ENCODE peak calls at places on chromosomes 11 and 22, in six cellular contexts. X is body of pancreas, S is fibroblast of pulmonary artery, I is fibroblast of lung, G is IMR-90, F is lung. Q is an unnamed sample.

GRCh38 chr11:26780686-26781085 is 58.8 kb upstream of the SLC5A12 start:
- DNase-seq in X (no peak), S (no peak), I (no peak), G (peak), F (no peak), Q (no peak)

GRCh38 chr11:64183890-64184289 is 2.1 kb upstream of the STIP1 start:
- DNase-seq in X (no peak), S (no peak), I (no peak), G (no peak), F (no peak), Q (no peak)

GRCh38 chr11:47552086-47552580 is 799 bp downstream of the CELF1 start:
- DNase-seq in X (no peak), S (peak), I (peak), G (peak), F (no peak), Q (peak)

GRCh38 chr11:68687986-68688385 is 3.6 kb downstream of the GAL start:
- DNase-seq in X (no peak), S (no peak), I (no peak), G (no peak), F (no peak), Q (peak)

GRCh38 chr11:117316197-117316961 is at the start of gene BACE1:
- DNase-seq in X (peak), S (peak), I (peak), G (peak), F (peak), Q (peak)

GRCh38 chr11:23976776-23977380 is 520.0 kb upstream of the LUZP2 start:
- DNase-seq in X (no peak), S (peak), I (peak), G (peak), F (no peak), Q (no peak)

GRCh38 chr22:25824828-25825474 is 83.0 kb downstream of the MYO18B start:
- DNase-seq in X (no peak), S (no peak), I (no peak), G (no peak), F (no peak), Q (peak)

GRCh38 chr22:49726022-49726681 is 101.5 kb downstream of the BRD1 start:
- DNase-seq in X (no peak), S (no peak), I (no peak), G (no peak), F (no peak), Q (no peak)

GRCh38 chr11:65279713-65280459 is 18.1 kb downstream of the POLA2 start:
- DNase-seq in X (no peak), S (peak), I (peak), G (peak), F (no peak), Q (no peak)

GRCh38 chr22:33314316-33314715 is 256.1 kb upstream of the SYN3 start:
- DNase-seq in X (no peak), S (no peak), I (no peak), G (no peak), F (no peak), Q (no peak)

GRCh38 chr11:130897262-130898182 is 18.8 kb downstream of the SNX19 start:
- DNase-seq in X (peak), S (peak), I (peak), G (peak), F (peak), Q (no peak)

GRCh38 chr11:30488304-30488998 is 97.7 kb downstream of the MPPED2 start:
- DNase-seq in X (peak), S (peak), I (peak), G (peak), F (peak), Q (no peak)

GRCh38 chr11:19432370-19433163 is 191.8 kb upstream of the E2F8 start:
- DNase-seq in X (no peak), S (peak), I (peak), G (peak), F (no peak), Q (no peak)

GRCh38 chr11:47616726-47617416 is 22.7 kb upstream of the C1QTNF4 start:
- DNase-seq in X (peak), S (peak), I (peak), G (peak), F (peak), Q (peak)

GRCh38 chr11:44606472-44606871 is 41.0 kb downstream of the CD82 start:
- DNase-seq in X (no peak), S (no peak), I (no peak), G (no peak), F (no peak), Q (no peak)

GRCh38 chr11:15101072-15101701 is 13.5 kb upstream of the INSC start:
- DNase-seq in X (peak), S (peak), I (peak), G (peak), F (peak), Q (peak)

GRCh38 chr22:46428602-46429326 is 93.2 kb downstream of the TRMU start:
- DNase-seq in X (no peak), S (no peak), I (no peak), G (no peak), F (no peak), Q (no peak)

GRCh38 chr22:44261164-44261860 is 51.4 kb downstream of the SHISAL1 start:
- DNase-seq in X (no peak), S (no peak), I (no peak), G (no peak), F (no peak), Q (no peak)
- TF ChIP-seq CTCF in X (no peak), S (no peak), I (no peak), G (no peak), F (no peak), Q (no peak)

DNA sequence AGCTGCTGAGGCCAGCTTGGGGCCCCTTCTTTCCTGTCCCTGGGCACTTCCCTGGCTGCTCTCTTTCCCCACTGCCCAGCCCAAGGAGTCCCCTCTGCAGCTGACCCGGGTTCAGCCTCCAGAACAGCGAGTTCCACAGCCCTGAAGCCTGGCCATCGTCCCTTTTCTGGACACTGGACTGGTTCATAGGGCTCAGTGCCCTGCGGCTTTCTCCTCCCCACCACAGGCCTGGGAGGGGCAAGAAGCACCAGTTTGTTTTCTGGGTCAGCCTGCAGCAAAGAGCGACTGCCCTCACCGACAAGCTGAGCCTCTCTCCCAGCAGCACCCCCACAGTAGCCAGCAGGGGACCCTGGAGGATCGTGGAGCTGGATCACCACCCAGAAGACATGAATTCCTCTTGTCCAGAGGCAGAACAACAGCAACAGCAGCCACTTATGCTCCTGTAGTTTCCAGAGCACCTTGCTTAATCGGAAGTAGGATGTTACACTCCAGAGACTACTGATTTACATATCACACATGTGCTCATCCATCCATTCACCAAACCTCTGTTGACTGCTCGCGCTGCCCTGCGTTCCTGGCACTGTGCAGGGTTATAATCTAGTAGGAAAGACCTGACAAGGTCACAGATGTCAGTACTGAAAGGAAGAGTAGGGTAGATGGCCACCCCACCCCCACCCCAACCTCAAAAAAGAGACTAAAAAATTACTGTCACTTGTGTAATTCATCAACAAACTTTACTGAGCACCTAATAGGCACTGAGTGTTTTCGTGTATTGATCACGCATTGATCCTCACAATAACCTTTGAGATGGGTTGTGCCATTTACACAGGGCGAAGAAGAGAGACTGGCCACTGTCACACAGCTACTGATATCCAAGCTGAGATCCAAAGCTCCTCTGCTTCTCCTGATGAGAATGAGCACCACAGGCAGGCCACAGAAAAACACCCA is 13.0 kb upstream of the CXCR5 start:
- DNase-seq in X (peak), S (peak), I (peak), G (peak), F (peak), Q (no peak)
- TF ChIP-seq CTCF in X (no peak), S (peak), I (peak), G (peak), F (no peak), Q (no peak)

DNA sequence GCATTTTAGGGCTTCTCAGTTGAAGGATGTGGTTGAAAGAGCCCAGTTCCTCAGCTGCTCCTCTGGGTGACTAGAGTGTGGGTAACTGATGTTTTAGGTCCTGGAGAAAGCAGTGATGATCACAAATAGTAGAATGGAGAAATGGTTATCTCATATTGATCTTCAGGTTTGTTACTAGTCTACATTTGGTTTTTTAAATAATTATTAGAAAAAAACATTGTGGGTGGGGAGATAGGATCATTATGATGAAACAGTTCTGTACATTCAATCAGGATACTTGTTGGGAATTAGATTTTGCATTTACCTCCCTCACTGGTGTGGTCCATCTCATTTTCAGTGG is 24.9 kb downstream of the SREBF2 start:
- DNase-seq in X (no peak), S (no peak), I (no peak), G (no peak), F (no peak), Q (no peak)
- TF ChIP-seq CTCF in X (no peak), S (no peak), I (no peak), G (no peak), F (no peak), Q (peak)

GRCh38 chr11:109859325-109859724 is 233.9 kb upstream of the ZC3H12C start:
- DNase-seq in X (no peak), S (peak), I (peak), G (peak), F (no peak), Q (no peak)

GRCh38 chr11:109854696-109855095 is 238.5 kb upstream of the ZC3H12C start:
- DNase-seq in X (no peak), S (no peak), I (no peak), G (no peak), F (no peak), Q (no peak)

GRCh38 chr11:109856958-109857357 is 236.2 kb upstream of the ZC3H12C start:
- DNase-seq in X (no peak), S (no peak), I (no peak), G (peak), F (no peak), Q (no peak)

GRCh38 chr11:109857637-109858036 is 235.6 kb upstream of the ZC3H12C start:
- DNase-seq in X (no peak), S (no peak), I (no peak), G (no peak), F (no peak), Q (no peak)

DNA sequence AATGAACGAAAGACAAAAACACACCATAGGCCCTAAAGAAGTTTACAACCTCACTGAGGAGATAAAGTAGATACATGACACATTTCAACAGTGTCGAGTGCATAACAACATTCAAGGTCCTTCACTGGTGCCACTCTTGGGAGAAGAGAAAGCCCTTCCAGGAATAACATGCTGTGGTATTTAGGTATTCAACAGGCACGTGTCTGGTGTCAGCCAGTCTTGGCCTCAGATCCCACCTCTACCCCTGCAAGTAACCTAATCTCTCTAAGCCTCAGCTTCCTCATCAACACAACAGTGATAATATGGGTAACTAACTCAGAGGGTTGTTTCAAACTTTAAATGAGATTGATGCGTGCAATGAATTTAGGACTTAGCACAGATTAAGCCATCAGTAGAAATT is 235.0 kb upstream of the ZC3H12C start:
- DNase-seq in X (no peak), S (no peak), I (no peak), G (no peak), F (no peak), Q (no peak)
- TF ChIP-seq CTCF in X (no peak), S (no peak), I (no peak), G (no peak), F (no peak), Q (no peak)

GRCh38 chr22:41587347-41587723 is 2.3 kb downstream of the PMM1 start:
- DNase-seq in X (no peak), S (no peak), I (no peak), G (no peak), F (no peak), Q (no peak)
- TF ChIP-seq CTCF in X (no peak), S (no peak), I (no peak), G (no peak), F (no peak), Q (no peak)

DNA sequence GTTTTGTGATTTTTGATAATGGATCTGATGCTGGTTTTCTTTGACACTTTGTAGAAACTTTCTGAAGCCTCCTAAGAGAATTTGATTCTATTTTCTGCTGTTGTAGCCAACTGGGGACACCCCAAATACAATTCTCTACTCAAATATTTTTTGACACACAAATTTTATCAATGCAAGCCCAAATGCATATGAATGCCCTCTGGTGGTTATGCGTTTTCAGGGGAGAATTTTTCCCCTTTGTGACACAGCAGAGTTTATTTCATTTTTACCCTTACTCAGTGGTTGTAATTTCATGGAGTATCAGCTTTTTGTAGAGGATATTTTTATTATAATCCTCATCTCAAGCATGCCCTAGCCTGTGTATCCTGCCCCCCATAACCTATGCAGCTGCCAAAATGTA is 44.7 kb upstream of the MTMR2 start:
- DNase-seq in X (no peak), S (peak), I (peak), G (peak), F (no peak), Q (no peak)
- TF ChIP-seq CTCF in X (no peak), S (peak), I (peak), G (peak), F (no peak), Q (no peak)

GRCh38 chr11:59142530-59143507 is at the start of gene FAM111A:
- DNase-seq in X (peak), S (peak), I (peak), G (peak), F (peak), Q (peak)
- TF ChIP-seq CTCF in X (peak), S (peak), I (peak), G (peak), F (no peak), Q (no peak)

DNA sequence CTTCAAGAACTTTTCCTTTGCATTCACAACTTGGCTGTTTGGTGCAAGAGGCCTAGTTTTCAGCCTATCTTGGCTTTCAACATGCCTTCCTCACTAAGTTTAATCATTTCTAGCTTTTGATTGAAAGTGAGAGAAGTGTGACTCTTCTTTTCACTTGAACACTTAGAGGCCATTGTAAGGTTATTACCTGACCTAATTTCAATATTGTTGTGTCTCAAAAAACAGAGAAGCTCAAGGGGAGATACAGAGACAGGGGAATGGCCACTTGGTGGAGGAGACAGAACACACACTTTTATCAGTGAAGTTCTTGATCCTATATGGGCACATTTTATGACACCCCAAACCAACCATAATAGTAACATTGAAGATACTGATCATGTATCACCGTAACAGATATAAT is 532.3 kb downstream of the DLG2 start:
- DNase-seq in X (no peak), S (no peak), I (no peak), G (no peak), F (no peak), Q (no peak)
- TF ChIP-seq CTCF in X (no peak), S (no peak), I (no peak), G (no peak), F (no peak), Q (no peak)